ENCODE peak calls at places on chromosome 21, in seven cellular contexts. Q, A, K, O, V, F and H are unnamed samples.

GRCh38 chr21:14875186-14875585 is 189.6 kb downstream of the NRIP1 start:
- DNase-seq in Q (no peak), A (no peak), K (no peak), O (no peak), V (no peak), F (no peak), H (no peak)

GRCh38 chr21:25457411-25457810 is 149.9 kb downstream of the MRPL39 start:
- DNase-seq in Q (no peak), A (peak), K (no peak), O (no peak), V (peak), F (no peak), H (no peak)

GRCh38 chr21:17514124-17514481 is 1.3 kb downstream of the CXADR start:
- DNase-seq in Q (no peak), A (peak), K (peak), O (no peak), V (no peak), F (no peak), H (no peak)

GRCh38 chr21:43268086-43268803 is 99.4 kb downstream of the CRYAA start:
- DNase-seq in Q (no peak), A (no peak), K (no peak), O (no peak), V (no peak), F (no peak), H (no peak)

GRCh38 chr21:26964379-26964778 is 2.5 kb downstream of the ADAMTS5 start:
- DNase-seq in Q (peak), A (no peak), K (peak), O (no peak), V (peak), F (no peak), H (no peak)

GRCh38 chr21:25988738-25989137 is 181.8 kb downstream of the APP start:
- DNase-seq in Q (no peak), A (no peak), K (no peak), O (no peak), V (no peak), F (no peak), H (no peak)

GRCh38 chr21:18954415-18954972 is 550.9 kb upstream of the TMPRSS15 start:
- DNase-seq in Q (no peak), A (no peak), K (no peak), O (no peak), V (no peak), F (no peak), H (no peak)

GRCh38 chr21:27515676-27516075 is 548.8 kb upstream of the ADAMTS5 start:
- DNase-seq in Q (no peak), A (no peak), K (no peak), O (no peak), V (no peak), F (no peak), H (no peak)

GRCh38 chr21:30839304-30839703 is 9.7 kb upstream of the KRTAP7-1 start:
- DNase-seq in Q (no peak), A (no peak), K (peak), O (peak), V (no peak), F (peak), H (peak)

GRCh38 chr21:22679207-22679606 is 1681.0 kb downstream of the NCAM2 start:
- DNase-seq in Q (no peak), A (no peak), K (no peak), O (no peak), V (no peak), F (no peak), H (no peak)

GRCh38 chr21:30044447-30045064 is 104.8 kb upstream of the GRIK1 start:
- DNase-seq in Q (no peak), A (no peak), K (peak), O (peak), V (peak), F (no peak), H (peak)

GRCh38 chr21:29678616-29679015 is 261.2 kb downstream of the GRIK1 start:
- DNase-seq in Q (no peak), A (no peak), K (no peak), O (no peak), V (no peak), F (no peak), H (no peak)

GRCh38 chr21:28135646-28136045 is 857.0 kb downstream of the LTN1 start:
- DNase-seq in Q (no peak), A (no peak), K (no peak), O (no peak), V (no peak), F (no peak), H (no peak)

GRCh38 chr21:37074546-37074945 is 1.5 kb downstream of the TTC3 start:
- DNase-seq in Q (no peak), A (no peak), K (no peak), O (no peak), V (no peak), F (no peak), H (no peak)

GRCh38 chr21:25586242-25586805 is 21.0 kb downstream of the MRPL39 start:
- DNase-seq in Q (no peak), A (no peak), K (no peak), O (no peak), V (no peak), F (no peak), H (no peak)

GRCh38 chr21:19049567-19049966 is 646.0 kb upstream of the TMPRSS15 start:
- DNase-seq in Q (no peak), A (no peak), K (no peak), O (no peak), V (no peak), F (no peak), H (no peak)

GRCh38 chr21:31686272-31686913 is 26.9 kb downstream of the SOD1 start:
- DNase-seq in Q (no peak), A (no peak), K (no peak), O (no peak), V (no peak), F (no peak), H (no peak)

GRCh38 chr21:31543191-31543590 is 116.3 kb upstream of the SOD1 start:
- DNase-seq in Q (no peak), A (no peak), K (no peak), O (no peak), V (peak), F (no peak), H (no peak)

GRCh38 chr21:27555996-27556395 is 589.1 kb upstream of the ADAMTS5 start:
- DNase-seq in Q (no peak), A (no peak), K (no peak), O (no peak), V (no peak), F (no peak), H (no peak)

GRCh38 chr21:36893581-36893980 is 72.9 kb downstream of the HLCS start:
- DNase-seq in Q (no peak), A (no peak), K (no peak), O (no peak), V (no peak), F (no peak), H (no peak)

GRCh38 chr21:36846624-36847023 is 119.8 kb downstream of the HLCS start:
- DNase-seq in Q (no peak), A (no peak), K (peak), O (peak), V (peak), F (no peak), H (no peak)

GRCh38 chr21:26934383-26934782 is 32.5 kb downstream of the ADAMTS5 start:
- DNase-seq in Q (no peak), A (no peak), K (no peak), O (no peak), V (no peak), F (no peak), H (no peak)

GRCh38 chr21:26061437-26061836 is 109.1 kb downstream of the APP start:
- DNase-seq in Q (no peak), A (no peak), K (no peak), O (no peak), V (peak), F (no peak), H (no peak)

GRCh38 chr21:36456714-36457399 is 23.1 kb downstream of the CLDN14 start:
- DNase-seq in Q (no peak), A (no peak), K (no peak), O (no peak), V (no peak), F (no peak), H (no peak)

GRCh38 chr21:37139902-37140301 is 66.8 kb downstream of the TTC3 start:
- DNase-seq in Q (no peak), A (no peak), K (peak), O (no peak), V (peak), F (no peak), H (no peak)

GRCh38 chr21:46555225-46555617 is 49.7 kb downstream of the S100B start:
- DNase-seq in Q (no peak), A (no peak), K (no peak), O (no peak), V (no peak), F (no peak), H (no peak)

GRCh38 chr21:14545906-14546480 is at the start of gene SAMSN1:
- DNase-seq in Q (no peak), A (no peak), K (no peak), O (no peak), V (peak), F (peak), H (peak)

GRCh38 chr21:35024071-35024420 is 25.1 kb downstream of the RUNX1 start:
- DNase-seq in Q (no peak), A (no peak), K (peak), O (peak), V (no peak), F (no peak), H (no peak)

GRCh38 chr21:35024475-35024874 is 24.6 kb downstream of the RUNX1 start:
- DNase-seq in Q (no peak), A (no peak), K (no peak), O (no peak), V (no peak), F (no peak), H (no peak)

GRCh38 chr21:35026617-35027557 is 22.2 kb downstream of the RUNX1 start:
- DNase-seq in Q (peak), A (no peak), K (peak), O (peak), V (peak), F (peak), H (peak)

GRCh38 chr21:35026153-35026499 is 23.0 kb downstream of the RUNX1 start:
- DNase-seq in Q (no peak), A (no peak), K (peak), O (no peak), V (no peak), F (no peak), H (no peak)

DNA sequence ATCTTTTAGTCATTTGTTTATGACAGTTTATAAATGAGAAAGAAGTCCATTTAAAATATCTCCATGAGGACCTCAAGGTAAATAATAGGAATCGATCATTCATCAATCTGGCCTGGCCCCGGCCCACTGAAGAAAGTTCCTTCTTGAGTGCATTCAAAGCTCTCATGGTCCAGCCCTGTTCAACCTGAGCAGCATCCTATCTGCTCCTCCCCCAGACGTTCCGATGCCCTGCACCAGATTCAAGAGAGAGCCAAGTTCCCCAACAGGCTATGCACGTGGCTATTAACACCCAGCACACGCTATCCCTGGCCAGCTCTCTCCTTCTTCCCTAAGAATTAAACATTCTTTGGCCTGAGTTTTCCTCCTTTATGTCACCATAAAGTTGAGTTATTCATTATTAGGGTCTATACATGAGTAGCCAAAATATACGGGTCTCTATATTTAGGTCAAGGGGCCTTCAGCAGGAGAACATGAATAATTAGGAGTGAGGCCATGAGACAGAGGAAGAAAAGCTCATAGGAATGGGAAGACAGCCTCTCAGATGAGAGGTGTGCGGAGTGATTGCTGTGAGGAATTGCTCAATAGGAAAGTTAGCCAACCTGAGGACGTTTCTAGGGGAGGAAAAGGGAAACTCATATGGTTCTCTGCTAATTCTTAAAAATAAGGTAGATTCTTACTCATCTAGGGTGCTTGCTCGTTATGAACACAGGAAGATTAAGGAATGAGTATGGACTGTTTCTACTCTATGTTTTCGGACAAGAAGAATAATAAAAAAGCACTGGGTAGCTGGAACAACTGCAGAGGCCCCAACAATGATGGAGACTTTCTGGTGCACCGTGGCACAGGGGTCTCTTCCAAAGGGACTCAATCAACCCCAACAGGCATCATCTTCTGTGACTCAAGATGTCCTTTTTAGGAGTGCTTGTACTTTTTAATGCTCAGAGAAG is 23.6 kb downstream of the RUNX1 start:
- DNase-seq in Q (no peak), A (no peak), K (peak), O (no peak), V (no peak), F (no peak), H (no peak)
- H3K4me3 ChIP-seq in Q (no peak), A (no peak), K (no peak), O (no peak), V (no peak), F (peak), H (peak)

GRCh38 chr21:45455321-45456013 is 50.5 kb downstream of the COL18A1 start:
- DNase-seq in Q (no peak), A (no peak), K (no peak), O (no peak), V (no peak), F (no peak), H (no peak)
- H3K4me3 ChIP-seq in Q (peak), A (peak), K (no peak), O (no peak), V (peak), F (no peak), H (no peak)

GRCh38 chr21:9763306-9763705 is 758.1 kb upstream of the TPTE start:
- DNase-seq in Q (no peak), A (no peak), K (no peak), O (no peak), V (no peak), F (no peak), H (no peak)

GRCh38 chr21:9772348-9772672 is 749.1 kb upstream of the TPTE start:
- DNase-seq in Q (no peak), A (no peak), K (no peak), O (no peak), V (no peak), F (no peak), H (no peak)

GRCh38 chr21:9763807-9764206 is 757.6 kb upstream of the TPTE start:
- DNase-seq in Q (no peak), A (no peak), K (no peak), O (no peak), V (no peak), F (no peak), H (no peak)

DNA sequence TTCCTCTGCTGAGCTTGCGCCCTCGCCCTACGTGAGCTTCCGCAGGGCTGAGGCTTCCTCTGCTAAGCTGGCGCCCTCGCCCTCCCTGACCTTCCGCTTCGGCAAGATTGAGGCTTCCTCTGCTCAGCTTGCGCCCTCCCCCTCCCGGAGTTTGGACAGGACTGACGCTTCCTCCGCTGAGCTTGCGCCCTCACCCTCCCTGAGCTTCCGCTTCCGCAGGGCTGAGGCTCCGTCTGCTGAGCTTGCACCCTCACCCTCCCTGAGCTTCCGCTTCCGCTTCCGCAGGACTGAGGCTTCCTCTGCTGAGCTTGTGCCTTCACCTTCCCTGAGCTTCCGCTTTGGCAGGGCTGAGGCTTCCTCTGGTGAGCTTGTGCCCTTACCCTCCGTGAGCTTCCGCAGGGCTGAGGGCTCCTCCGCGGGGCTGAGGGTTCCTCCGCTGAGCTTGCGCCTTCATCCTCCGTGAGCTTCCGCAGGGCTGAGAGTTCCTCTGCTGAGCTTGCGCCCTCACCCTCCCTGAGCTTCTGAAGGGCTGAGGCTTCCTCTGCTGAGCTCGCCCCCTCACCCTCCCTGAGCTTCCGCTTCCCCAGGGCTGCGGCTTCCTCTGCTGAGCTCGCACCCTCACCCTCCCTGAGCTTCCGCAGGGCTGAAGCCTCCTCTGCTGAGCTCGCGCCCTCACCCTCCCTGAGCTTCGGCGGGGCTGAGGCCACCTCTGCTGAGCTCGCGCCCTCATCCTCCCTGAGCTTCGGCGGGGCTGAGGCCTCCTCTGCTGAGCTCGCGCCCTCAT is 753.6 kb upstream of the TPTE start:
- DNase-seq in Q (no peak), A (no peak), K (no peak), O (no peak), V (no peak), F (no peak), H (no peak)
- H3K4me3 ChIP-seq in Q (no peak), A (no peak), K (no peak), O (no peak), V (no peak), F (no peak), H (no peak)

DNA sequence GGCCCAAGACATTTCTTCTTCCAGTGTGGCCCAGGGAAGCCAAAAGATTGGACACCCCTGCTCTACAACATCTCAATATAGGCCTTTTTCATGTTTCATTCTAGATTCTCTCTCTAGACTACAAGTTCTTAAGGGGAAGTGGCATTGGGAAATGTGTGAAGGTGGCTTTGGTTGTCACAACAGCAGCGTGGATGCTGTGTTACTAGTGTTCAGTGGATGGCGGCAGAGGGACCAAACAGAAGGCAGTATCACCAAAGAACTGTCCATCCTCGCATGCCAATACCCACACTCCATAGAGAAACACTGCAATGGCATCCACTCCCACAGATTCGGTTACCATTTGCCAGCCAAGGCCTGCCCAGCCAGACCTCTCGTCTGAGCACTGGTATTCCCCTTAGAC is 24.3 kb upstream of the IFNAR2 start:
- DNase-seq in Q (no peak), A (no peak), K (no peak), O (peak), V (no peak), F (peak), H (no peak)
- H3K4me3 ChIP-seq in Q (no peak), A (no peak), K (no peak), O (no peak), V (no peak), F (peak), H (no peak)

DNA sequence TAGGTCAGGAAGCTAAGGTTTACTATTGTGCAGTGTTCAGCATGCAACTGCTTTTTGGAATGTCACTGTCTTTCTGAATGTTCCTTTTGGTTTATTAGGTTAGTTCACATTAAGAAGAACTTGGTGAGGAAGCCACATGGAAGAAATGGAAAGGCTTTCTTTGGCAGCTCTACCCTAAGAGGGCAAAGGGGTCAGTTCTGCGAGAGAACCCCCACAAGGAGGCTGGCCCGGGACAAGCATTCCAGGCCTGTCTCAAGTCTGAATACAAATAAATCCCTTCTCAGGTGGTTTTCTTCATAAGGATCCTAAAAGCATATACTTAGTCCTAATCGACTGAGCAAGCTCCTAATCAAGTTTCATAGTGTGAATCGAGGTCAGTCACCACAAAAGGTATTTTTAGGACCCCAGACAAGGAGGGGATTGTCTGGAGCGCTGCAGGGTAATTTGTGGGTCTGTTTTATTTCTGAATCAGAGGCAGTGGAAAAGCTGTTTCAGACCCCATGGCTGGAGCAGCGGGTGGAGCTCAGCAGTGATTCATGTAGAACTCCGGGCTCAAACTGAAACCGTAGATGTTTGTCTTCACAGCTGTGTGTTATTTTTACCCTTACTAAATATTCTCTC is 63.3 kb downstream of the ERG start:
- DNase-seq in Q (no peak), A (no peak), K (no peak), O (no peak), V (peak), F (no peak), H (no peak)
- H3K4me3 ChIP-seq in Q (peak), A (no peak), K (no peak), O (no peak), V (peak), F (no peak), H (no peak)

GRCh38 chr21:38804030-38804616 is 1.6 kb upstream of the ETS2 start:
- DNase-seq in Q (no peak), A (no peak), K (no peak), O (no peak), V (peak), F (no peak), H (no peak)
- H3K4me3 ChIP-seq in Q (no peak), A (no peak), K (no peak), O (peak), V (no peak), F (peak), H (no peak)

DNA sequence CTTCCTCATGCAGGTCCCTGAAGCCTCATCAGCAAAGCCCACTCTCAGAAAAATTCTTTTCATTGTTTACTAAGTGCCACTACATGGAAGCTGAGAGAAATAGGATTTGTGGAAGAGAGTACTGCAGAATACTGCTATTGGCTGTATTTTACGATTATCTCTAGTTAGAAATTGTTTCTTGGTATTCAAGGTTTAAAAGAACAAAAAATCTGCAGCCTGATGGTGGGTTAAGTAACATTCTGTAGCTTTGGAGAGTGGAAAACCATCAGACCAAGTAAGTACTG is 27.3 kb downstream of the PTTG1IP start:
- DNase-seq in Q (no peak), A (no peak), K (no peak), O (no peak), V (no peak), F (no peak), H (no peak)
- H3K4me3 ChIP-seq in Q (peak), A (peak), K (no peak), O (peak), V (peak), F (no peak), H (no peak)